ENCODE peak calls at places on chromosomes 12 and 14, in ten cellular contexts. One of them, this sample, is unnamed.

GRCh38 chr12:89263153-89263552 is 89.1 kb downstream of the DUSP6 start:
- DNase-seq in stimulated activated CD4-positive, alpha-beta T cell treated with anti-CD3 and anti-CD28 coated beads, Interleukin-1b, Interleukin-23, amount 100 ng/mL, for 24 hours: no peak
- DNase-seq in COR-L47: peak
- DNase-seq in neural crest cell: no peak
- DNase-seq in LoVo: no peak
- DNase-seq in left kidney: no peak
- DNase-seq in K562: no peak
- DNase-seq in CD4-positive, alpha-beta memory T cell: no peak
- DNase-seq in iPS DF 19.7: no peak
- DNase-seq in substantia nigra: no peak
- DNase-seq in this sample: no peak

GRCh38 chr14:92253381-92253894 is 69.5 kb upstream of the SLC24A4 start:
- DNase-seq in substantia nigra: no peak
- DNase-seq in CD4-positive, alpha-beta memory T cell: no peak
- DNase-seq in iPS DF 19.7: peak
- DNase-seq in stimulated activated CD4-positive, alpha-beta T cell treated with anti-CD3 and anti-CD28 coated beads, Interleukin-1b, Interleukin-23, amount 100 ng/mL, for 24 hours: no peak
- DNase-seq in neural crest cell: no peak
- DNase-seq in COR-L47: no peak
- DNase-seq in K562: no peak
- DNase-seq in LoVo: no peak
- DNase-seq in left kidney: peak
- DNase-seq in this sample: no peak

GRCh38 chr12:59600174-59600573 is 4.3 kb downstream of the SLC16A7 start:
- DNase-seq in stimulated activated CD4-positive, alpha-beta T cell treated with anti-CD3 and anti-CD28 coated beads, Interleukin-1b, Interleukin-23, amount 100 ng/mL, for 24 hours: no peak
- DNase-seq in CD4-positive, alpha-beta memory T cell: no peak
- DNase-seq in substantia nigra: no peak
- DNase-seq in COR-L47: no peak
- DNase-seq in neural crest cell: no peak
- DNase-seq in iPS DF 19.7: no peak
- DNase-seq in left kidney: no peak
- DNase-seq in K562: no peak
- DNase-seq in LoVo: no peak
- DNase-seq in this sample: no peak

GRCh38 chr12:3962661-3963483 is 89.7 kb upstream of the PARP11 start:
- DNase-seq in K562: peak
- DNase-seq in iPS DF 19.7: no peak
- DNase-seq in CD4-positive, alpha-beta memory T cell: peak
- DNase-seq in COR-L47: no peak
- DNase-seq in stimulated activated CD4-positive, alpha-beta T cell treated with anti-CD3 and anti-CD28 coated beads, Interleukin-1b, Interleukin-23, amount 100 ng/mL, for 24 hours: peak
- DNase-seq in left kidney: peak
- DNase-seq in substantia nigra: no peak
- DNase-seq in LoVo: no peak
- DNase-seq in neural crest cell: no peak
- DNase-seq in this sample: no peak

GRCh38 chr12:80154261-80154660 is 54.9 kb downstream of the OTOGL start:
- DNase-seq in COR-L47: no peak
- DNase-seq in K562: no peak
- DNase-seq in CD4-positive, alpha-beta memory T cell: no peak
- DNase-seq in left kidney: no peak
- DNase-seq in stimulated activated CD4-positive, alpha-beta T cell treated with anti-CD3 and anti-CD28 coated beads, Interleukin-1b, Interleukin-23, amount 100 ng/mL, for 24 hours: no peak
- DNase-seq in LoVo: no peak
- DNase-seq in neural crest cell: no peak
- DNase-seq in substantia nigra: no peak
- DNase-seq in iPS DF 19.7: no peak
- DNase-seq in this sample: no peak

GRCh38 chr12:65690477-65690876 is 133.8 kb upstream of the HMGA2 start:
- DNase-seq in iPS DF 19.7: no peak
- DNase-seq in stimulated activated CD4-positive, alpha-beta T cell treated with anti-CD3 and anti-CD28 coated beads, Interleukin-1b, Interleukin-23, amount 100 ng/mL, for 24 hours: no peak
- DNase-seq in COR-L47: no peak
- DNase-seq in neural crest cell: no peak
- DNase-seq in CD4-positive, alpha-beta memory T cell: no peak
- DNase-seq in K562: no peak
- DNase-seq in LoVo: no peak
- DNase-seq in left kidney: no peak
- DNase-seq in substantia nigra: no peak
- DNase-seq in this sample: no peak

GRCh38 chr14:99943620-99944019 is 121.6 kb upstream of the EVL start:
- DNase-seq in left kidney: no peak
- DNase-seq in LoVo: no peak
- DNase-seq in iPS DF 19.7: no peak
- DNase-seq in stimulated activated CD4-positive, alpha-beta T cell treated with anti-CD3 and anti-CD28 coated beads, Interleukin-1b, Interleukin-23, amount 100 ng/mL, for 24 hours: no peak
- DNase-seq in K562: no peak
- DNase-seq in COR-L47: no peak
- DNase-seq in substantia nigra: no peak
- DNase-seq in CD4-positive, alpha-beta memory T cell: no peak
- DNase-seq in neural crest cell: no peak
- DNase-seq in this sample: no peak

GRCh38 chr14:97282644-97283403 is 485.6 kb downstream of the VRK1 start:
- DNase-seq in iPS DF 19.7: no peak
- DNase-seq in K562: no peak
- DNase-seq in CD4-positive, alpha-beta memory T cell: no peak
- DNase-seq in stimulated activated CD4-positive, alpha-beta T cell treated with anti-CD3 and anti-CD28 coated beads, Interleukin-1b, Interleukin-23, amount 100 ng/mL, for 24 hours: no peak
- DNase-seq in left kidney: no peak
- DNase-seq in substantia nigra: no peak
- DNase-seq in COR-L47: no peak
- DNase-seq in neural crest cell: no peak
- DNase-seq in LoVo: no peak
- DNase-seq in this sample: no peak

GRCh38 chr12:16555630-16556029 is 50.3 kb downstream of the LMO3 start:
- DNase-seq in K562: no peak
- DNase-seq in COR-L47: no peak
- DNase-seq in iPS DF 19.7: peak
- DNase-seq in CD4-positive, alpha-beta memory T cell: no peak
- DNase-seq in substantia nigra: no peak
- DNase-seq in neural crest cell: no peak
- DNase-seq in LoVo: no peak
- DNase-seq in left kidney: no peak
- DNase-seq in stimulated activated CD4-positive, alpha-beta T cell treated with anti-CD3 and anti-CD28 coated beads, Interleukin-1b, Interleukin-23, amount 100 ng/mL, for 24 hours: no peak
- DNase-seq in this sample: no peak

GRCh38 chr12:24075650-24076049 is 126.2 kb upstream of the SOX5 start:
- DNase-seq in left kidney: no peak
- DNase-seq in COR-L47: no peak
- DNase-seq in LoVo: no peak
- DNase-seq in CD4-positive, alpha-beta memory T cell: no peak
- DNase-seq in iPS DF 19.7: no peak
- DNase-seq in substantia nigra: no peak
- DNase-seq in stimulated activated CD4-positive, alpha-beta T cell treated with anti-CD3 and anti-CD28 coated beads, Interleukin-1b, Interleukin-23, amount 100 ng/mL, for 24 hours: no peak
- DNase-seq in neural crest cell: no peak
- DNase-seq in K562: no peak
- DNase-seq in this sample: no peak

GRCh38 chr14:77681196-77682157 is 26.3 kb downstream of the ALKBH1 start:
- DNase-seq in left kidney: no peak
- DNase-seq in CD4-positive, alpha-beta memory T cell: no peak
- DNase-seq in substantia nigra: no peak
- DNase-seq in neural crest cell: no peak
- DNase-seq in K562: no peak
- DNase-seq in COR-L47: peak
- DNase-seq in LoVo: peak
- DNase-seq in stimulated activated CD4-positive, alpha-beta T cell treated with anti-CD3 and anti-CD28 coated beads, Interleukin-1b, Interleukin-23, amount 100 ng/mL, for 24 hours: no peak
- DNase-seq in iPS DF 19.7: no peak
- DNase-seq in this sample: no peak

GRCh38 chr12:117409286-117409685 is 47.9 kb upstream of the NOS1 start:
- DNase-seq in iPS DF 19.7: no peak
- DNase-seq in CD4-positive, alpha-beta memory T cell: no peak
- DNase-seq in neural crest cell: no peak
- DNase-seq in COR-L47: no peak
- DNase-seq in left kidney: no peak
- DNase-seq in LoVo: no peak
- DNase-seq in K562: no peak
- DNase-seq in substantia nigra: no peak
- DNase-seq in stimulated activated CD4-positive, alpha-beta T cell treated with anti-CD3 and anti-CD28 coated beads, Interleukin-1b, Interleukin-23, amount 100 ng/mL, for 24 hours: no peak
- DNase-seq in this sample: no peak

GRCh38 chr12:6691473-6691872 is 2.3 kb upstream of the ZNF384 start:
- DNase-seq in K562: no peak
- DNase-seq in COR-L47: no peak
- DNase-seq in substantia nigra: no peak
- DNase-seq in iPS DF 19.7: no peak
- DNase-seq in neural crest cell: no peak
- DNase-seq in LoVo: no peak
- DNase-seq in CD4-positive, alpha-beta memory T cell: no peak
- DNase-seq in stimulated activated CD4-positive, alpha-beta T cell treated with anti-CD3 and anti-CD28 coated beads, Interleukin-1b, Interleukin-23, amount 100 ng/mL, for 24 hours: no peak
- DNase-seq in left kidney: no peak
- DNase-seq in this sample: no peak

GRCh38 chr12:30594509-30594908 is 101.2 kb downstream of the IPO8 start:
- DNase-seq in COR-L47: no peak
- DNase-seq in left kidney: no peak
- DNase-seq in neural crest cell: no peak
- DNase-seq in CD4-positive, alpha-beta memory T cell: no peak
- DNase-seq in LoVo: no peak
- DNase-seq in substantia nigra: no peak
- DNase-seq in iPS DF 19.7: no peak
- DNase-seq in K562: no peak
- DNase-seq in stimulated activated CD4-positive, alpha-beta T cell treated with anti-CD3 and anti-CD28 coated beads, Interleukin-1b, Interleukin-23, amount 100 ng/mL, for 24 hours: no peak
- DNase-seq in this sample: no peak

GRCh38 chr12:79360936-79361335 is 329.8 kb downstream of the PAWR start:
- DNase-seq in COR-L47: no peak
- DNase-seq in K562: no peak
- DNase-seq in iPS DF 19.7: no peak
- DNase-seq in CD4-positive, alpha-beta memory T cell: no peak
- DNase-seq in LoVo: no peak
- DNase-seq in left kidney: no peak
- DNase-seq in stimulated activated CD4-positive, alpha-beta T cell treated with anti-CD3 and anti-CD28 coated beads, Interleukin-1b, Interleukin-23, amount 100 ng/mL, for 24 hours: no peak
- DNase-seq in neural crest cell: no peak
- DNase-seq in substantia nigra: no peak
- DNase-seq in this sample: no peak

GRCh38 chr14:66076166-66076565 is 410.0 kb upstream of the CCDC196 start:
- DNase-seq in K562: no peak
- DNase-seq in left kidney: peak
- DNase-seq in iPS DF 19.7: no peak
- DNase-seq in substantia nigra: no peak
- DNase-seq in COR-L47: no peak
- DNase-seq in neural crest cell: no peak
- DNase-seq in LoVo: no peak
- DNase-seq in CD4-positive, alpha-beta memory T cell: no peak
- DNase-seq in stimulated activated CD4-positive, alpha-beta T cell treated with anti-CD3 and anti-CD28 coated beads, Interleukin-1b, Interleukin-23, amount 100 ng/mL, for 24 hours: no peak
- DNase-seq in this sample: no peak

GRCh38 chr12:116138380-116138779 is 139.1 kb downstream of the MED13L start:
- DNase-seq in neural crest cell: no peak
- DNase-seq in K562: no peak
- DNase-seq in substantia nigra: no peak
- DNase-seq in stimulated activated CD4-positive, alpha-beta T cell treated with anti-CD3 and anti-CD28 coated beads, Interleukin-1b, Interleukin-23, amount 100 ng/mL, for 24 hours: no peak
- DNase-seq in CD4-positive, alpha-beta memory T cell: no peak
- DNase-seq in left kidney: peak
- DNase-seq in iPS DF 19.7: no peak
- DNase-seq in COR-L47: no peak
- DNase-seq in LoVo: no peak
- DNase-seq in this sample: no peak

GRCh38 chr12:22459872-22460490 is 84.4 kb downstream of the C2CD5 start:
- DNase-seq in stimulated activated CD4-positive, alpha-beta T cell treated with anti-CD3 and anti-CD28 coated beads, Interleukin-1b, Interleukin-23, amount 100 ng/mL, for 24 hours: no peak
- DNase-seq in left kidney: peak
- DNase-seq in substantia nigra: no peak
- DNase-seq in K562: peak
- DNase-seq in LoVo: peak
- DNase-seq in iPS DF 19.7: no peak
- DNase-seq in CD4-positive, alpha-beta memory T cell: peak
- DNase-seq in neural crest cell: no peak
- DNase-seq in COR-L47: peak
- DNase-seq in this sample: peak

GRCh38 chr14:78758333-78758732 is 588.2 kb downstream of the NRXN3 start:
- DNase-seq in K562: peak
- DNase-seq in substantia nigra: peak
- DNase-seq in stimulated activated CD4-positive, alpha-beta T cell treated with anti-CD3 and anti-CD28 coated beads, Interleukin-1b, Interleukin-23, amount 100 ng/mL, for 24 hours: no peak
- DNase-seq in neural crest cell: peak
- DNase-seq in COR-L47: peak
- DNase-seq in iPS DF 19.7: no peak
- DNase-seq in left kidney: peak
- DNase-seq in LoVo: peak
- DNase-seq in CD4-positive, alpha-beta memory T cell: no peak
- DNase-seq in this sample: peak